ENCODE peak calls at places on chromosomes 12 and 14, in eight cellular contexts. E is psoas muscle, O is AG04449, T is mesenchymal stem cell, U is A673, R is AG09309, A is kidney epithelial cell, S is MM.1S. G is an unnamed sample.

GRCh38 chr14:82388488-82388887 is 854.8 kb upstream of the SEL1L start:
- DNase-seq in T (no peak), O (no peak), R (no peak), S (no peak), U (no peak), E (no peak), A (no peak), G (no peak)

GRCh38 chr12:26841085-26841484 is 8.1 kb upstream of the ITPR2 start:
- DNase-seq in E (no peak), O (no peak), R (no peak), S (no peak), T (no peak), U (no peak), A (no peak), G (no peak)

GRCh38 chr12:49783917-49784676 is 42.7 kb downstream of the TMBIM6 start:
- DNase-seq in A (no peak), S (no peak), E (no peak), T (peak), O (peak), R (peak), U (no peak), G (no peak)

GRCh38 chr14:47186491-47186890 is 488.9 kb downstream of the MDGA2 start:
- DNase-seq in U (peak), R (no peak), S (no peak), O (no peak), A (peak), T (peak), E (no peak), G (no peak)

GRCh38 chr14:54374117-54374884 is 22.5 kb upstream of the CDKN3 start:
- DNase-seq in S (no peak), E (no peak), A (no peak), U (no peak), R (no peak), O (no peak), T (no peak), G (no peak)

GRCh38 chr12:131895640-131896079 is 1.2 kb downstream of the ULK1 start:
- DNase-seq in S (no peak), O (no peak), E (no peak), T (peak), R (no peak), A (no peak), U (no peak), G (peak)

GRCh38 chr12:11877869-11878780 is 192.6 kb upstream of the BCL2L14 start:
- DNase-seq in T (peak), S (no peak), R (peak), A (peak), E (no peak), U (peak), O (peak), G (peak)

GRCh38 chr14:99273025-99273723 is 1.2 kb upstream of the BCL11B start:
- DNase-seq in T (no peak), U (peak), A (no peak), S (no peak), E (no peak), O (no peak), R (no peak), G (no peak)

GRCh38 chr12:25436206-25436912 is 116.7 kb downstream of the LMNTD1 start:
- DNase-seq in R (peak), A (peak), O (no peak), E (no peak), S (peak), U (peak), T (peak), G (peak)

GRCh38 chr14:95685978-95686922 is at the start of gene TCL1B:
- DNase-seq in R (no peak), U (no peak), T (no peak), E (no peak), O (no peak), A (no peak), S (no peak), G (no peak)

GRCh38 chr14:71204231-71204630 is 297.0 kb downstream of the PCNX1 start:
- DNase-seq in S (no peak), R (no peak), E (no peak), O (no peak), T (no peak), U (no peak), A (no peak), G (no peak)

GRCh38 chr12:52087961-52088820 is 8.7 kb downstream of the SMIM41 start:
- DNase-seq in E (no peak), O (no peak), U (no peak), S (no peak), T (no peak), A (no peak), R (no peak), G (no peak)

GRCh38 chr12:30417697-30418231 is 277.9 kb downstream of the IPO8 start:
- DNase-seq in S (no peak), O (peak), E (peak), R (peak), U (peak), A (peak), T (peak), G (no peak)

GRCh38 chr12:26125451-26126339 is 858 bp upstream of the BHLHE41 start:
- DNase-seq in E (peak), S (peak), O (peak), T (peak), R (no peak), A (peak), U (peak), G (peak)

GRCh38 chr12:18700254-18700653 is 37.6 kb downstream of the PLCZ1 start:
- DNase-seq in T (peak), O (no peak), S (no peak), E (no peak), A (no peak), U (no peak), R (peak), G (no peak)

GRCh38 chr14:101635238-101636080 is 74.2 kb downstream of the DIO3 start:
- DNase-seq in S (no peak), A (no peak), O (no peak), R (no peak), E (no peak), U (no peak), T (no peak), G (no peak)

GRCh38 chr14:38405851-38406630 is 150.1 kb upstream of the CLEC14A start:
- DNase-seq in A (no peak), U (peak), O (peak), T (peak), S (no peak), R (peak), E (no peak), G (no peak)

GRCh38 chr14:38404616-38405015 is 148.7 kb upstream of the CLEC14A start:
- DNase-seq in S (no peak), R (peak), A (no peak), O (no peak), T (peak), U (no peak), E (no peak), G (no peak)

GRCh38 chr14:38404100-38404541 is 148.2 kb upstream of the CLEC14A start:
- DNase-seq in E (no peak), T (peak), U (no peak), A (peak), O (peak), R (peak), S (no peak), G (no peak)

GRCh38 chr14:38412654-38413053 is 156.8 kb upstream of the CLEC14A start:
- DNase-seq in S (no peak), T (no peak), A (no peak), R (no peak), E (no peak), U (no peak), O (no peak), G (no peak)

GRCh38 chr14:38409081-38409705 is 153.3 kb upstream of the CLEC14A start:
- DNase-seq in A (no peak), S (no peak), O (no peak), T (no peak), U (no peak), E (no peak), R (no peak), G (no peak)
- H3K4me3 ChIP-seq in A (no peak), S (no peak), O (no peak), T (no peak), U (no peak), E (no peak), R (no peak), G (no peak)

GRCh38 chr12:89924191-89924590 is 215.6 kb upstream of the ATP2B1 start:
- DNase-seq in S (no peak), T (no peak), A (no peak), U (no peak), O (no peak), E (no peak), R (no peak), G (no peak)

GRCh38 chr12:89932950-89933349 is 224.3 kb upstream of the ATP2B1 start:
- DNase-seq in U (no peak), A (no peak), E (no peak), O (no peak), S (no peak), T (no peak), R (no peak), G (no peak)

GRCh38 chr12:89927226-89927698 is 218.6 kb upstream of the ATP2B1 start:
- DNase-seq in O (no peak), T (no peak), S (peak), A (no peak), U (no peak), E (no peak), R (no peak), G (no peak)

GRCh38 chr12:89933911-89934310 is 225.3 kb upstream of the ATP2B1 start:
- DNase-seq in R (peak), A (no peak), E (no peak), U (no peak), T (no peak), O (no peak), S (no peak), G (no peak)

GRCh38 chr12:89928467-89928866 is 219.8 kb upstream of the ATP2B1 start:
- DNase-seq in S (no peak), E (no peak), A (no peak), U (no peak), O (no peak), R (no peak), T (no peak), G (no peak)
- H3K4me3 ChIP-seq in S (no peak), E (no peak), A (no peak), U (no peak), O (no peak), R (no peak), T (no peak), G (no peak)

DNA sequence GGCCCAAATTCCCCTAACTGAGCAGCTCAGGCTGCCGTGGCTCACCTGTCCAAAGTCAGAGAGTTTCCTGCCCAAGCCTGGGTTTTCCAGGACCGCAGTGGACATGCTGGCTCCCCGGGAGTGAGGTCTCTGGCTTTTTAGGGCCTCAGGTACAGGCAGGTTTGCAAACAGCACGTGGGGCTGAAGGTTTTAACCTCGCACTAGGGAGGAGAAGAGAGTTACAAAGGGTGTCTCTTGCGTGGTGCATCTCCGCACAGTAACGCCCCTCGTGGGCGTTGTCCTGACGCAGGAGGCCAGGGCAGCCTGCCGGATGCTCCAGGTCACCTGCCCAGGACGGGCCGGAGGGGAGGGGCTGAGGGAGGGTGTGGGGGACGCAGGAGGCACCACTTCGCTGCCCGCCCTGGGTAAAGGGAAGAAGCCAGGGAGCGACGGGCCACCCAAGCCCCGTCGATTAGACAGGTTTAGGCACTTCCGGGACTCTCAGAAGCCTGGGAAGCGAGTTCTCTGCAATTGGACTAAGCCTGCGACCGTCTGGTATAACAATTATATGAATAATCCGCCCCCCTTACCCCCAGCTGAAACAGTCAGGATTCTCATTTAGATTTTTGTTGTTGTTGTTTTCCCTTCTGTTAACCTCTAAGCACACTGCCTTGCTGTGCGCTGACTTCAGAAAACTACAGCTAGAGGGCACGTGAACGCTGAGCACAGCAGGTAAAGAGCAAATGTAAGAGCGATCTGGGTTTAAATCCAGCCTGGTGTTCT is at the start of gene PAH:
- DNase-seq in R (no peak), E (no peak), U (peak), T (no peak), A (no peak), S (no peak), O (no peak), G (peak)
- H3K4me3 ChIP-seq in R (no peak), E (no peak), U (peak), T (peak), A (no peak), S (peak), O (no peak), G (no peak)

DNA sequence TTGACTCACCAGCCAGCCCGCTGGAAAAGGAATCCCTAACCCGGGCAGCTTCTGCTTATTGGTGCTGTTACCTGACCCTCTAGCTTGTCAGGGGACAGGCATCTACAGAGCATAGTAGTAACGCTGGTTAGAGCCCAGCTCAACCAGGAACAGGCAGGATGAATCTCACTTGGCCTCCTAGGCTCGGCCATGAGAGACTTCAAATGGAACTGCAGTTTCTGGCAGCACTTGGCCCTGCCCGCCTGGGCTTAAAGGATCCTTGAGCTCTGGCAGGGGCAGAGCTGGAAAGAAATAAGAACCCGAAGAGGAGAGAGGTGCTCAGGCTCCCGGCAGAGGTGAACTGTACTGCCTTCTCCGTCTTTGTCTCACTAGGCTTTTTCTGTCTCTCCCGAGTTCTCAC is 2.3 kb upstream of the LHX5 start:
- DNase-seq in A (no peak), T (no peak), R (no peak), U (no peak), S (no peak), E (no peak), O (no peak), G (no peak)
- H3K4me3 ChIP-seq in A (no peak), T (peak), R (no peak), U (no peak), S (peak), E (no peak), O (no peak), G (no peak)

DNA sequence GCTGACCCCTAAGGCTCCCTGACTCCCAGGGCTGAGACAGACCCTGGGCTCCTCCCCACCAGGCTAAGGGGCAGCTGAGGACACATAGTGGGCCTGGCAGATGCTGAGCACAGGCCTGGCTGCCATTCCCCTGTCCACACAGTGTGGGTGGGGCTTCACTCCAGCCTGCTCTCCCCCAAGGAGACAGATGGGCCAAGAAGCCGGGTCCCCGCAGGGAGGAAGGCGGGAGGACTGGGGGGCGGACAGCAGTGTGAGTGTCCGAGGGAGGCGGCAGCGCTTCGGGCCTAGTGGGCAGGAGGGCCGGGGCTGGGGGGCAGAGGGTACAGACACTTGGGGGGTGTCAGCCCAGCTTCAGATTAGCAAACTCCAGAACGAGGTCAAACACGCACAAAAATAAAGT is 32.0 kb downstream of the RFLNA start:
- DNase-seq in S (no peak), A (no peak), U (no peak), R (no peak), E (no peak), T (no peak), O (no peak), G (no peak)
- H3K4me3 ChIP-seq in S (no peak), A (no peak), U (no peak), R (no peak), E (no peak), T (no peak), O (no peak), G (no peak)

G was measured in body of pancreas.